ENCODE peak calls at places on chromosomes 2 and 18, in four cellular contexts. One of them, this sample, is unnamed.

GRCh38 chr2:130878933-130879332 is 42.2 kb downstream of the ARHGEF4 start:
- DNase-seq in activated CD8-positive, alpha-beta memory T cell treated with anti-CD3 and anti-CD28 coated beads, Interleukin-2, amount 50 U/mL, for 48 hours: no peak
- DNase-seq in GM06990: no peak
- DNase-seq in T-cell: no peak
- DNase-seq in this sample: no peak

GRCh38 chr18:38087538-38087937 is 521.9 kb upstream of the CELF4 start:
- DNase-seq in GM06990: no peak
- DNase-seq in T-cell: no peak
- DNase-seq in activated CD8-positive, alpha-beta memory T cell treated with anti-CD3 and anti-CD28 coated beads, Interleukin-2, amount 50 U/mL, for 48 hours: no peak
- DNase-seq in this sample: no peak

GRCh38 chr2:166957686-166958085 is 69.4 kb downstream of the XIRP2 start:
- DNase-seq in GM06990: no peak
- DNase-seq in activated CD8-positive, alpha-beta memory T cell treated with anti-CD3 and anti-CD28 coated beads, Interleukin-2, amount 50 U/mL, for 48 hours: no peak
- DNase-seq in T-cell: no peak
- DNase-seq in this sample: no peak

GRCh38 chr2:114046373-114046772 is 156.5 kb downstream of the ACTR3 start:
- DNase-seq in GM06990: no peak
- DNase-seq in activated CD8-positive, alpha-beta memory T cell treated with anti-CD3 and anti-CD28 coated beads, Interleukin-2, amount 50 U/mL, for 48 hours: no peak
- DNase-seq in T-cell: no peak
- DNase-seq in this sample: no peak

GRCh38 chr2:73162856-73163521 is 39.4 kb upstream of the NOTO start:
- DNase-seq in activated CD8-positive, alpha-beta memory T cell treated with anti-CD3 and anti-CD28 coated beads, Interleukin-2, amount 50 U/mL, for 48 hours: no peak
- DNase-seq in GM06990: no peak
- DNase-seq in T-cell: no peak
- DNase-seq in this sample: no peak

GRCh38 chr2:207796585-207797350 is 27.1 kb upstream of the FZD5 start:
- DNase-seq in T-cell: no peak
- DNase-seq in activated CD8-positive, alpha-beta memory T cell treated with anti-CD3 and anti-CD28 coated beads, Interleukin-2, amount 50 U/mL, for 48 hours: no peak
- DNase-seq in GM06990: no peak
- DNase-seq in this sample: no peak

GRCh38 chr2:219001577-219002394 is 8.6 kb upstream of the CRYBA2 start:
- DNase-seq in T-cell: no peak
- DNase-seq in activated CD8-positive, alpha-beta memory T cell treated with anti-CD3 and anti-CD28 coated beads, Interleukin-2, amount 50 U/mL, for 48 hours: no peak
- DNase-seq in GM06990: no peak
- DNase-seq in this sample: no peak

GRCh38 chr2:51612387-51612786 is 580.5 kb upstream of the NRXN1 start:
- DNase-seq in GM06990: no peak
- DNase-seq in T-cell: no peak
- DNase-seq in activated CD8-positive, alpha-beta memory T cell treated with anti-CD3 and anti-CD28 coated beads, Interleukin-2, amount 50 U/mL, for 48 hours: no peak
- DNase-seq in this sample: no peak

GRCh38 chr2:183964565-183964964 is 633.8 kb upstream of the ZNF804A start:
- DNase-seq in GM06990: no peak
- DNase-seq in activated CD8-positive, alpha-beta memory T cell treated with anti-CD3 and anti-CD28 coated beads, Interleukin-2, amount 50 U/mL, for 48 hours: no peak
- DNase-seq in T-cell: no peak
- DNase-seq in this sample: no peak

GRCh38 chr2:186605041-186605440 is 15.2 kb downstream of the ITGAV start:
- DNase-seq in GM06990: no peak
- DNase-seq in activated CD8-positive, alpha-beta memory T cell treated with anti-CD3 and anti-CD28 coated beads, Interleukin-2, amount 50 U/mL, for 48 hours: no peak
- DNase-seq in T-cell: no peak
- DNase-seq in this sample: no peak

GRCh38 chr2:169222665-169223064 is 139.7 kb downstream of the LRP2 start:
- DNase-seq in T-cell: no peak
- DNase-seq in GM06990: no peak
- DNase-seq in activated CD8-positive, alpha-beta memory T cell treated with anti-CD3 and anti-CD28 coated beads, Interleukin-2, amount 50 U/mL, for 48 hours: no peak
- DNase-seq in this sample: no peak

GRCh38 chr2:127810156-127810636 is 775 bp downstream of the WDR33 start:
- DNase-seq in T-cell: no peak
- DNase-seq in GM06990: peak
- DNase-seq in activated CD8-positive, alpha-beta memory T cell treated with anti-CD3 and anti-CD28 coated beads, Interleukin-2, amount 50 U/mL, for 48 hours: no peak
- DNase-seq in this sample: peak

GRCh38 chr2:205965707-205966106 is 120.3 kb downstream of the INO80D start:
- DNase-seq in activated CD8-positive, alpha-beta memory T cell treated with anti-CD3 and anti-CD28 coated beads, Interleukin-2, amount 50 U/mL, for 48 hours: no peak
- DNase-seq in T-cell: no peak
- DNase-seq in GM06990: no peak
- DNase-seq in this sample: no peak

GRCh38 chr2:238279324-238279682 is 9.1 kb downstream of the PER2 start:
- DNase-seq in T-cell: no peak
- DNase-seq in activated CD8-positive, alpha-beta memory T cell treated with anti-CD3 and anti-CD28 coated beads, Interleukin-2, amount 50 U/mL, for 48 hours: no peak
- DNase-seq in GM06990: no peak
- DNase-seq in this sample: no peak

GRCh38 chr2:186537019-186537418 is 51.0 kb downstream of the ZC3H15 start:
- DNase-seq in T-cell: no peak
- DNase-seq in activated CD8-positive, alpha-beta memory T cell treated with anti-CD3 and anti-CD28 coated beads, Interleukin-2, amount 50 U/mL, for 48 hours: no peak
- DNase-seq in GM06990: no peak
- DNase-seq in this sample: no peak

This sample was measured in foreskin melanocyte.